ENCODE peak calls at places on chromosome 1, in four cellular contexts. R is trophoblast cell, F is coronary artery, Z is DND-41. E is an unnamed sample.

GRCh38 chr1:54284781-54285563 is 85.0 kb downstream of the MRPL37 start:
- DNase-seq in R (no peak), F (no peak), Z (peak; percentile 87), E (peak; percentile 97)

GRCh38 chr1:39398278-39399010 is 93.0 kb upstream of the BMP8A start:
- DNase-seq in R (peak; percentile 85), F (peak; percentile 86), Z (no peak), E (peak; percentile 61)

GRCh38 chr1:32247452-32247851 is 430 bp downstream of the FAM167B start:
- DNase-seq in R (no peak), F (no peak), Z (no peak), E (no peak)

GRCh38 chr1:225480825-225481434 is 53.1 kb upstream of the LBR start:
- DNase-seq in R (no peak), F (no peak), Z (peak; percentile 43), E (no peak)

GRCh38 chr1:53541761-53542550 is 82.8 kb downstream of the DMRTB1 start:
- DNase-seq in R (peak; percentile 45), F (no peak), Z (no peak), E (peak; percentile 4)

GRCh38 chr1:170200665-170201397 is 55.1 kb downstream of the NTMT2 start:
- DNase-seq in R (no peak), F (no peak), Z (no peak), E (no peak)

GRCh38 chr1:156920233-156921052 is at the start of gene LRRC71:
- DNase-seq in R (peak; percentile 54), F (peak; percentile 86), Z (no peak), E (peak; percentile 18)

GRCh38 chr1:198678301-198678836 is 39.5 kb downstream of the PTPRC start:
- DNase-seq in R (no peak), F (no peak), Z (no peak), E (no peak)

GRCh38 chr1:175390522-175391247 is 198.1 kb upstream of the KIAA0040 start:
- DNase-seq in R (no peak), F (no peak), Z (no peak), E (no peak)

GRCh38 chr1:235067396-235068154 is 61.1 kb downstream of the TOMM20 start:
- DNase-seq in R (peak; percentile 99), F (peak; percentile 94), Z (no peak), E (no peak)

GRCh38 chr1:148309940-148310500 is 157.9 kb upstream of the NBPF11 start:
- DNase-seq in R (no peak), F (no peak), Z (no peak), E (no peak)

GRCh38 chr1:169326644-169327316 is 40.8 kb downstream of the NME7 start:
- DNase-seq in R (no peak), F (no peak), Z (no peak), E (no peak)

DNA sequence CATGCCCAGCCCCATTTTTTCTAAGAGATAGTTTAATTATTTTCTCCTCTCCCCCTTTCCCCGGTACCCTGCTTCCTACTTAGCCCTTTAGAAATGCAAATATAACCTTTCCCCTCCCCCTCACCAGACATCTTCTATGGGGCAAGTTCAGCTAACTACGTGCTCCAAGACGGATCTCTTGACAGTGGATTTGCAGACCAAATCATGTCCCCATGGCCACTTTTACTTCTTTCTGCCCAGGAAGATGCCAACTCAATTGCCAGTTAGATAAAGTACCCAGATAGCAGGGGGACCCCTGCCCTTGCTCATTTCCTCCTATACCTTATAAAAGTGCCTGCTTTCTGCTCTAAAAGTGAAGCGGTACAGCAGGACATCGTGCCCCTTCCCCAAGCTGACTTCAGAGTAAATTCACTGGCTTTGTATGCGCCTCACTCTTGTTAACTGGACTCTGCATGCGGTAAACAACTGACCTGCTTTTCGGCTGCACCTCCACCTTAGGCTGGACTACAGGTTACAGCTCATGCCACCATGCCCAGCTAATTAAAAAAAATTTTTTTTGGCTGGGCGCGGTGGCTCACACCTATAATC is 7.4 kb downstream of the DNAJC11 start:
- DNase-seq in R (no peak), F (no peak), Z (no peak), E (no peak)
- H3K4me3 ChIP-seq in R (no peak overlapping the region), F (no peak overlapping the region), Z (no peak overlapping the region), E (no peak overlapping the region)

GRCh38 chr1:6384135-6384534 is 9.4 kb downstream of the ACOT7 start:
- DNase-seq in R (no peak), F (no peak), Z (no peak), E (no peak)

GRCh38 chr1:6389971-6390370 is 3.6 kb downstream of the ACOT7 start:
- DNase-seq in R (no peak), F (no peak), Z (no peak), E (no peak)

GRCh38 chr1:6386371-6386949 is 7.1 kb downstream of the ACOT7 start:
- DNase-seq in R (peak; percentile 34), F (no peak), Z (no peak), E (no peak)

GRCh38 chr1:6384962-6385672 is 8.4 kb downstream of the ACOT7 start:
- DNase-seq in R (no peak), F (no peak), Z (no peak), E (no peak)

GRCh38 chr1:6385673-6386191 is 7.8 kb downstream of the ACOT7 start:
- DNase-seq in R (peak; percentile 97), F (no peak), Z (no peak), E (no peak)
- H3K4me3 ChIP-seq in R (no peak overlapping the region), F (peak overlapping the region; percentile 26), Z (no peak overlapping the region), E (no peak overlapping the region)

GRCh38 chr1:207033302-207033701 is 746 bp upstream of the C1orf116 start:
- DNase-seq in R (no peak), F (no peak), Z (no peak), E (no peak)

GRCh38 chr1:207031016-207031415 is 1.5 kb downstream of the C1orf116 start:
- DNase-seq in R (no peak), F (no peak), Z (no peak), E (no peak)

GRCh38 chr1:207031632-207032258 is 811 bp downstream of the C1orf116 start:
- DNase-seq in R (no peak), F (no peak), Z (no peak), E (no peak)

GRCh38 chr1:207034208-207034607 is 1.7 kb upstream of the C1orf116 start:
- DNase-seq in R (no peak), F (no peak), Z (no peak), E (no peak)

DNA sequence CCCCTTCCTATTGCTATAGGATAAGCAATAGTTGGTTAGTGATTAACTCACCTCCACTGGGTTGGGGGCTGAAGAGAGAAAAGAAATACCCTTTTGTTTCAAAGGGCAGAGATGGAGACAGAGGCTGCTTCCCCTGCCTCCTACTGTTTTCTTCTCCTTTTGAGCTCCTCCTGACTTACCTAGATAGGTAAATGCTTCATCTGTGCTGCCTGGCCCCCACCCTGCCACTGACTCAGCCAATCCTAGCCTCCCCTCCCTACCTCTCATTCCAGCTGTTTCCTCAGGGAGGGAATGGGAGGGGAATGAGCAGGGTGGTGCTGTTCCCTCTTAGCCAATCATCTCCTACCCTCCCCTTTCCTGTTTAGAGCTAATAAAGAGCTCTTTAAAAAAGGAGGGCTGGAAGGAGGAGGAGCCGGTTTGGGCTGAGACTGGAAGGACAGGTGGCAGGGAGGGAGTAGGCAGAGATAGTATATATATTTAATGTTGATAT is at the start of gene C1orf116:
- DNase-seq in R (peak; percentile 47), F (no peak), Z (no peak), E (no peak)
- H3K4me3 ChIP-seq in R (no peak within 1 kb of the TSS), F (no peak within 1 kb of the TSS), Z (no peak within 1 kb of the TSS), E (no peak within 1 kb of the TSS)

GRCh38 chr1:2249559-2249906 is 21.4 kb downstream of the SKI start:
- DNase-seq in R (no peak), F (no peak), Z (no peak), E (no peak)

GRCh38 chr1:2248854-2249558 is 20.9 kb downstream of the SKI start:
- DNase-seq in R (no peak), F (no peak), Z (no peak), E (no peak)

GRCh38 chr1:2250721-2251281 is 22.7 kb downstream of the SKI start:
- DNase-seq in R (no peak), F (no peak), Z (no peak), E (no peak)

GRCh38 chr1:2247760-2248126 is 19.6 kb downstream of the SKI start:
- DNase-seq in R (no peak), F (no peak), Z (no peak), E (no peak)

GRCh38 chr1:2248127-2248826 is 20.2 kb downstream of the SKI start:
- DNase-seq in R (no peak), F (no peak), Z (no peak), E (no peak)
- H3K4me3 ChIP-seq in R (no peak overlapping the region), F (peak overlapping the region; percentile 35), Z (no peak overlapping the region), E (no peak overlapping the region)